ENCODE peak calls at places on chromosomes 11 and 22, in five cellular contexts. H, P, Y, S and O are unnamed samples.

GRCh38 chr11:111066861-111067260 is 178.7 kb upstream of the POU2AF2 start:
- DNase-seq in H (no peak), P (no peak), Y (no peak), S (no peak), O (no peak)

GRCh38 chr11:9568854-9569587 is 4.4 kb upstream of the WEE1 start:
- DNase-seq in H (peak; percentile 95), P (peak; percentile 95), Y (peak; percentile 99), S (peak; percentile 60), O (peak; percentile 44)

GRCh38 chr11:111917788-111918187 is 925 bp upstream of the C11orf52 start:
- DNase-seq in H (no peak), P (no peak), Y (no peak), S (no peak), O (no peak)

GRCh38 chr22:40507491-40507890 is 129.0 kb downstream of the MRTFA start:
- DNase-seq in H (no peak), P (no peak), Y (no peak), S (no peak), O (no peak)

GRCh38 chr11:61654397-61654829 is 25.8 kb upstream of the DAGLA start:
- DNase-seq in H (no peak), P (no peak), Y (no peak), S (peak; percentile 70), O (peak; percentile 59)

GRCh38 chr11:1832989-1833365 is 1.8 kb upstream of the SYT8 start:
- DNase-seq in H (no peak), P (no peak), Y (no peak), S (peak; percentile 27), O (peak; percentile 9)

GRCh38 chr11:71447791-71448256 is 369 bp downstream of the DHCR7 start:
- DNase-seq in H (no peak), P (no peak), Y (peak; percentile 53), S (no peak), O (no peak)

GRCh38 chr22:17926516-17926915 is 97.8 kb downstream of the MICAL3 start:
- DNase-seq in H (no peak), P (no peak), Y (no peak), S (no peak), O (no peak)

GRCh38 chr11:129637983-129638776 is 177.5 kb upstream of the TMEM45B start:
- DNase-seq in H (no peak), P (no peak), Y (no peak), S (no peak), O (no peak)

GRCh38 chr22:37610480-37611148 is 2.0 kb downstream of the GGA1 start:
- DNase-seq in H (no peak), P (no peak), Y (no peak), S (no peak), O (no peak)

GRCh38 chr11:74084796-74085541 is 76.1 kb upstream of the UCP3 start:
- DNase-seq in H (no peak), P (no peak), Y (no peak), S (no peak), O (no peak)

GRCh38 chr11:58688779-58689503 is 42.8 kb downstream of the GLYAT start:
- DNase-seq in H (no peak), P (no peak), Y (no peak), S (no peak), O (no peak)

GRCh38 chr22:42734406-42734805 is 13.7 kb upstream of the A4GALT start:
- DNase-seq in H (no peak), P (no peak), Y (no peak), S (no peak), O (no peak)

GRCh38 chr22:48506506-48507145 is 1321.0 kb downstream of the BRD1 start:
- DNase-seq in H (no peak), P (no peak), Y (no peak), S (no peak), O (no peak)

GRCh38 chr22:20750461-20751184 is 23.3 kb upstream of the SERPIND1 start:
- DNase-seq in H (peak; percentile 78), P (peak; percentile 53), Y (peak; percentile 57), S (peak; percentile 63), O (peak; percentile 47)

GRCh38 chr11:92886243-92886905 is 83.1 kb upstream of the MTNR1B start:
- DNase-seq in H (peak; percentile 75), P (peak; percentile 36), Y (peak; percentile 81), S (no peak), O (no peak)

GRCh38 chr11:1825039-1825740 is 9.6 kb upstream of the SYT8 start:
- DNase-seq in H (no peak), P (no peak), Y (peak; percentile 81), S (peak; percentile 68), O (peak; percentile 50)

GRCh38 chr22:27999876-28000275 is 80.8 kb upstream of the PITPNB start:
- DNase-seq in H (no peak), P (no peak), Y (no peak), S (no peak), O (no peak)

GRCh38 chr11:123033895-123034294 is 28.0 kb downstream of the HSPA8 start:
- DNase-seq in H (no peak), P (no peak), Y (no peak), S (no peak), O (no peak)

GRCh38 chr11:19253149-19253540 is 12.4 kb upstream of the E2F8 start:
- DNase-seq in H (no peak), P (no peak), Y (no peak), S (no peak), O (no peak)

GRCh38 chr11:86264649-86265048 is 20.1 kb downstream of the EED start:
- DNase-seq in H (no peak), P (no peak), Y (no peak), S (no peak), O (no peak)

GRCh38 chr11:65290448-65291165 is 24.1 kb upstream of the CDC42EP2 start:
- DNase-seq in H (peak; percentile 100), P (peak; percentile 95), Y (peak; percentile 24), S (peak; percentile 92), O (peak; percentile 93)

GRCh38 chr11:12187399-12187798 is 77.0 kb downstream of the MICAL2 start:
- DNase-seq in H (no peak), P (no peak), Y (no peak), S (no peak), O (no peak)

GRCh38 chr11:74269161-74269809 is 42.2 kb downstream of the P4HA3 start:
- DNase-seq in H (peak; percentile 98), P (no peak), Y (no peak), S (no peak), O (no peak)

GRCh38 chr11:34104680-34105078 is 750 bp upstream of the NAT10 start:
- DNase-seq in H (peak; percentile 15), P (no peak), Y (no peak), S (no peak), O (no peak)

GRCh38 chr11:114284021-114284420 is 12.2 kb upstream of the NNMT start:
- DNase-seq in H (no peak), P (no peak), Y (peak; percentile 57), S (peak; percentile 63), O (no peak)

GRCh38 chr22:43389227-43389836 is 22.5 kb upstream of the MPPED1 start:
- DNase-seq in H (no peak), P (no peak), Y (no peak), S (no peak), O (no peak)

GRCh38 chr11:9581556-9582161 is 8.2 kb downstream of the WEE1 start:
- DNase-seq in H (no peak), P (no peak), Y (peak; percentile 46), S (no peak), O (no peak)

GRCh38 chr22:36026741-36027140 is 1.9 kb downstream of the RBFOX2 start:
- DNase-seq in H (peak; percentile 68), P (no peak), Y (no peak), S (no peak), O (no peak)

GRCh38 chr11:12148882-12149281 is 38.5 kb downstream of the MICAL2 start:
- DNase-seq in H (no peak), P (no peak), Y (no peak), S (no peak), O (no peak)

GRCh38 chr22:27046126-27046525 is 388.7 kb downstream of the MIAT start:
- DNase-seq in H (no peak), P (no peak), Y (no peak), S (no peak), O (no peak)

GRCh38 chr11:64881476-64881875 is 3.1 kb upstream of the EHD1 start:
- DNase-seq in H (no peak), P (no peak), Y (no peak), S (no peak), O (no peak)

GRCh38 chr11:101127699-101128570 is 1.7 kb downstream of the PGR start:
- DNase-seq in H (peak; percentile 6), P (no peak), Y (no peak), S (peak; percentile 64), O (peak; percentile 33)

GRCh38 chr11:41225856-41226255 is 233.6 kb downstream of the LRRC4C start:
- DNase-seq in H (no peak), P (no peak), Y (no peak), S (no peak), O (no peak)